ENCODE peak calls at places on chromosomes 12 and 14, in five cellular contexts. I is amniotic stem cell, V is hypothalamus, W is fibroblast of pulmonary artery, B is NCI-H2029 treated with DMSO at 0.1 percent for 48 hours. A is an unnamed sample.

GRCh38 chr12:28222081-28222700 is 31.9 kb downstream of the CCDC91 start:
- DNase-seq in I (no peak), V (no peak), W (no peak), B (no peak), A (no peak)

GRCh38 chr12:7130791-7131501 is 775 bp downstream of the CLSTN3 start:
- DNase-seq in I (no peak), V (peak), W (peak), B (no peak), A (peak)

GRCh38 chr12:80917651-80918050 is 20.1 kb downstream of the LIN7A start:
- DNase-seq in I (no peak), V (no peak), W (no peak), B (no peak), A (no peak)

GRCh38 chr14:103652806-103653205 is 23.8 kb downstream of the KLC1 start:
- DNase-seq in I (no peak), V (no peak), W (no peak), B (no peak), A (no peak)

GRCh38 chr12:104316936-104317335 is 13.4 kb downstream of the EID3 start:
- DNase-seq in I (no peak), V (no peak), W (no peak), B (no peak), A (no peak)

GRCh38 chr14:67673451-67673850 is 981 bp downstream of the VTI1B start:
- DNase-seq in I (no peak), V (no peak), W (no peak), B (no peak), A (no peak)

GRCh38 chr12:64351265-64351664 is 39.3 kb downstream of the C12orf56 start:
- DNase-seq in I (no peak), V (no peak), W (no peak), B (no peak), A (no peak)

GRCh38 chr12:106452309-106452708 is 94.8 kb downstream of the POLR3B start:
- DNase-seq in I (no peak), V (no peak), W (no peak), B (no peak), A (no peak)

GRCh38 chr14:59631237-59631636 is 54.6 kb upstream of the CCDC175 start:
- DNase-seq in I (no peak), V (no peak), W (peak), B (no peak), A (no peak)

GRCh38 chr12:87827638-87828264 is 201.4 kb downstream of the C12orf50 start:
- DNase-seq in I (no peak), V (no peak), W (peak), B (no peak), A (no peak)

GRCh38 chr14:66070542-66071319 is 415.4 kb upstream of the CCDC196 start:
- DNase-seq in I (no peak), V (no peak), W (peak), B (no peak), A (no peak)

GRCh38 chr12:92827836-92828431 is 101.2 kb downstream of the EEA1 start:
- DNase-seq in I (peak), V (no peak), W (peak), B (no peak), A (no peak)

GRCh38 chr14:81311816-81312215 is 88.3 kb downstream of the STON2 start:
- DNase-seq in I (no peak), V (no peak), W (no peak), B (no peak), A (no peak)

GRCh38 chr14:52069617-52070431 is 965 bp upstream of the NID2 start:
- DNase-seq in I (no peak), V (peak), W (peak), B (no peak), A (no peak)

A was measured in ovary.